ENCODE peak calls at places on chromosomes 13 and 19, in five cellular contexts. K, T, H, N and A are unnamed samples. For H3K36me3, the result is how much of the 10 kb centered on the place peaks cover.

GRCh38 chr19:34475026-34475974 is 6.3 kb upstream of the WTIP start:
- DNase-seq in N (no peak), H (no peak), K (no peak), T (peak), A (peak)

GRCh38 chr13:38921081-38921480 is 69.5 kb downstream of the STOML3 start:
- DNase-seq in N (no peak), K (no peak), H (no peak), T (no peak), A (no peak)

GRCh38 chr19:35959040-35959967 is 23.1 kb downstream of the LRFN3 start:
- DNase-seq in K (no peak), T (no peak), N (no peak), H (peak), A (no peak)

GRCh38 chr13:65085977-65086376 is 2144.2 kb downstream of the PCDH9 start:
- DNase-seq in N (no peak), H (no peak), T (no peak), K (no peak), A (no peak)

GRCh38 chr13:109836629-109837607 is 50.5 kb upstream of the IRS2 start:
- DNase-seq in H (peak), N (no peak), T (no peak), K (peak), A (no peak)

GRCh38 chr13:37295573-37295972 is 190.1 kb upstream of the CSNK1A1L start:
- DNase-seq in K (no peak), H (no peak), T (no peak), N (no peak), A (no peak)

GRCh38 chr13:111926501-111927180 is 140.3 kb upstream of the SOX1 start:
- DNase-seq in N (no peak), H (no peak), K (no peak), T (no peak), A (no peak)

GRCh38 chr13:100306444-100306999 is 217.6 kb downstream of the PCCA start:
- DNase-seq in T (no peak), K (no peak), H (no peak), N (no peak), A (no peak)

GRCh38 chr13:27643334-27644158 is 21.9 kb downstream of the POLR1D start:
- DNase-seq in T (no peak), K (no peak), N (no peak), H (no peak), A (no peak)

GRCh38 chr13:32737111-32737571 is 150.9 kb downstream of the PDS5B start:
- DNase-seq in H (no peak), N (no peak), T (peak), K (no peak), A (no peak)

GRCh38 chr13:110610955-110611595 is 4.3 kb upstream of the NAXD start:
- DNase-seq in H (no peak), T (no peak), N (no peak), K (no peak), A (no peak)

GRCh38 chr13:22871248-22871647 is 309.5 kb upstream of the SGCG start:
- DNase-seq in K (no peak), H (no peak), T (no peak), N (no peak), A (no peak)

GRCh38 chr13:50527612-50528509 is 315.6 kb downstream of the DLEU7 start:
- DNase-seq in H (no peak), K (no peak), N (no peak), T (no peak), A (no peak)

GRCh38 chr13:40164137-40164536 is 502.3 kb downstream of the FOXO1 start:
- DNase-seq in H (no peak), T (peak), N (no peak), K (no peak), A (no peak)

GRCh38 chr13:42615691-42616090 is 41.7 kb downstream of the TNFSF11 start:
- DNase-seq in T (no peak), H (no peak), K (no peak), N (no peak), A (no peak)

GRCh38 chr19:8251025-8251472 is 41.9 kb downstream of the CERS4 start:
- DNase-seq in H (peak), T (no peak), K (peak), N (no peak), A (no peak)

GRCh38 chr13:49584771-49585182 is 581 bp downstream of the RCBTB1 start:
- DNase-seq in K (no peak), T (peak), N (no peak), H (no peak), A (no peak)

GRCh38 chr13:41548031-41548430 is 90.7 kb downstream of the RGCC start:
- DNase-seq in H (no peak), T (no peak), N (no peak), K (peak), A (no peak)

GRCh38 chr19:8224394-8225145 is 15.4 kb downstream of the CERS4 start:
- DNase-seq in N (no peak), T (no peak), K (no peak), H (no peak), A (no peak)

GRCh38 chr13:112726018-112726767 is 36.4 kb downstream of the ATP11A start:
- DNase-seq in N (no peak), T (no peak), K (no peak), H (no peak), A (no peak)

GRCh38 chr13:47249296-47249695 is 352.4 kb upstream of the HTR2A start:
- DNase-seq in N (no peak), T (no peak), H (no peak), K (no peak), A (no peak)

GRCh38 chr13:109867766-109868165 is 81.4 kb upstream of the IRS2 start:
- DNase-seq in N (no peak), H (no peak), K (no peak), T (no peak), A (no peak)

GRCh38 chr13:111423168-111423785 is 102.8 kb downstream of the TEX29 start:
- DNase-seq in H (no peak), K (no peak), T (no peak), N (peak), A (no peak)

GRCh38 chr19:13020002-13020414 is 24.7 kb downstream of the NFIX start:
- DNase-seq in H (no peak), N (no peak), T (peak), K (no peak), A (no peak)

GRCh38 chr19:50020481-50020880 is 4.7 kb downstream of the VRK3 start:
- DNase-seq in N (no peak), H (no peak), T (peak), K (no peak), A (no peak)

GRCh38 chr19:54021932-54022331 is 30.5 kb downstream of the CACNG6 start:
- DNase-seq in H (no peak), K (no peak), N (no peak), T (no peak), A (no peak)

GRCh38 chr19:54013866-54014265 is 22.4 kb downstream of the CACNG6 start:
- DNase-seq in T (no peak), N (no peak), H (no peak), K (no peak), A (no peak)

GRCh38 chr19:54014920-54015560 is 23.6 kb downstream of the CACNG6 start:
- DNase-seq in N (no peak), H (no peak), T (no peak), K (no peak), A (no peak)

GRCh38 chr19:54021363-54021762 is 29.9 kb downstream of the CACNG6 start:
- DNase-seq in K (no peak), H (no peak), T (no peak), N (no peak), A (no peak)

DNA sequence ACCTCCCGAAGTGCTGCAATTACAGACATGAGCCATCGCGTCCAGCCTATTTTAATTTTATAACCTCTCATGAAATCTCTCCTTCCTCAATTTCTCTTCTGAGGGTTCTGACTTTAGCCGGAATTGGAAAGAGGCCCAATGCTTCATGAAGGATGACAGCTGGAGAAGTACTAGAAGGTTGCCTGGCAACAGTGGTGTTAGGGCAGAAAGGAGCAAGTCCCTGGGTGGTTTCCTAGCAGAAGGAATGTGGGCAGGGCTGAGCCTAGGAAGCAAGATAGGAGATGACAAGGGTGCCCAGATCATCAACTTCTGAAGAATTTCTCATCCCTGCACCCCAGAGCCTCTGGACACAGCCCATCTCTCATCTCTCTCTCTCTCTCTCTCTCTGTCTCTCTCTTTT is 25.8 kb downstream of the CACNG6 start:
- DNase-seq in K (no peak), T (no peak), N (no peak), H (no peak), A (no peak)
- TF ChIP-seq POLR2AphosphoS5 in K (no peak), T (no peak), N (no peak), H (no peak), A (no peak)

GRCh38 chr13:45506811-45507210 is 42.1 kb downstream of the COG3 start:
- DNase-seq in K (no peak), N (no peak), T (no peak), H (no peak), A (no peak)
- H3K36me3 ChIP-seq in K (half or more), N (under half), T (under half), H (under half), A (under half)

GRCh38 chr19:18919086-18919894 is at the start of the genes COPE and DDX49:
- DNase-seq in T (peak), K (peak), H (peak), N (peak), A (peak)
- TF ChIP-seq POLR2A in T (peak), K (peak), H (peak), N (peak), A (no peak)

GRCh38 chr19:2561895-2562294 is 86.0 kb downstream of the GADD45B start:
- DNase-seq in T (no peak), K (no peak), N (no peak), H (no peak), A (no peak)

GRCh38 chr19:2567996-2568395 is 92.1 kb downstream of the GADD45B start:
- DNase-seq in N (no peak), K (no peak), T (no peak), H (no peak), A (no peak)

GRCh38 chr19:2569596-2570465 is 93.9 kb downstream of the GADD45B start:
- DNase-seq in K (no peak), T (no peak), N (no peak), H (no peak), A (no peak)

DNA sequence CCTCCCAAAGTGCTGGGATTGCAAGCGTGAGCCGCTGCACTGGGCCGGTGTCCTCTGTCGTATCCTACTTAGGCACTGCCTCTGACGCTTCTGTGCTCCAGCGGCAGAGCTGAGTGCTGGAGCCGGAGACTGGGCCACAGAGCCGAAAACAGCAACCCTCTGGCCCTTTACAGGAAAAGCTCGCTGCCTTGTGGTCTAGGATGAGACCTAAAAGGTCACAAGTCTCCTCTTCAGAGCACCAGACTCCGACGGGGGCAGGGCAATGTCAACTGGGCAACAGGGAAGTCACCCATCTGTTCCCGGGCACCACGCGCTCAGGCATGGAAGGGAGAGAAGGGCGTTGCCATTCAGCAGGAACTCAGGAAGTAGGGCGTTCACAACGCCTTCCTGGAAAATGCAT is 91.7 kb downstream of the GADD45B start:
- DNase-seq in T (no peak), K (no peak), H (peak), N (no peak), A (no peak)
- TF ChIP-seq POLR2AphosphoS5 in T (no peak), K (peak), H (peak), N (no peak), A (peak)

GRCh38 chr19:16518483-16519229 is 22.5 kb downstream of the C19orf44 start:
- DNase-seq in K (no peak), T (peak), N (no peak), H (no peak), A (no peak)

GRCh38 chr19:16514383-16515019 is 18.3 kb downstream of the C19orf44 start:
- DNase-seq in H (no peak), T (no peak), K (no peak), N (no peak), A (no peak)

GRCh38 chr19:16518061-16518460 is 21.9 kb downstream of the C19orf44 start:
- DNase-seq in K (no peak), N (no peak), T (no peak), H (no peak), A (no peak)

GRCh38 chr19:16516923-16517610 is 20.9 kb downstream of the C19orf44 start:
- DNase-seq in N (no peak), T (no peak), H (no peak), K (no peak), A (no peak)

DNA sequence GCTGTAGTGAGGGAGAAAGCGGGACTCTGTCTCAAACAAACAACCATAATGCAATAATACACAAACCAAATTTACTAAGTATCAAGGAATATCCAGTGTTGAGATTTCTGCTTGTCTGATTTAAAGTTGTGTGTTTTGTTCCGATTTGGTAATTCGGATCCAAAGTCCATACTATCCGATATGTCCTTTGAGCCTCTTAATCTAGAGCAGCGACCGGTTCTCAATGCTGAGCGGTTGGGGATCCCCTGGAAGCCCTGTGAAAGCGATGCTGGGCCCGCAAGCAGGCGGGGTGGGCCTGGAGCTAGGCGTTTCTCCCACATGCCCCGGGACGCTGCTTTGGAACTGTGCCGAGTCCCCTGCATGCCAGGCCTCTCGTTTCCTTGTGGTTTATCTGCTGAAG is 20.2 kb downstream of the C19orf44 start:
- DNase-seq in N (no peak), T (no peak), K (no peak), H (no peak), A (no peak)
- H3K36me3 ChIP-seq in N (under half), T (under half), K (half or more), H (under half), A (half or more)

GRCh38 chr19:55189424-55189823 is 9.3 kb upstream of the SYT5 start:
- DNase-seq in T (peak), K (no peak), N (peak), H (peak), A (peak)
- TF ChIP-seq POLR2A in T (no peak), K (no peak), N (peak), H (no peak), A (no peak)

GRCh38 chr19:18607222-18608101 is 863 bp upstream of the CRLF1 start:
- DNase-seq in K (no peak), T (no peak), H (no peak), N (no peak), A (no peak)
- TF ChIP-seq POLR2AphosphoS5 in K (no peak), T (no peak), H (no peak), N (no peak), A (no peak)

DNA sequence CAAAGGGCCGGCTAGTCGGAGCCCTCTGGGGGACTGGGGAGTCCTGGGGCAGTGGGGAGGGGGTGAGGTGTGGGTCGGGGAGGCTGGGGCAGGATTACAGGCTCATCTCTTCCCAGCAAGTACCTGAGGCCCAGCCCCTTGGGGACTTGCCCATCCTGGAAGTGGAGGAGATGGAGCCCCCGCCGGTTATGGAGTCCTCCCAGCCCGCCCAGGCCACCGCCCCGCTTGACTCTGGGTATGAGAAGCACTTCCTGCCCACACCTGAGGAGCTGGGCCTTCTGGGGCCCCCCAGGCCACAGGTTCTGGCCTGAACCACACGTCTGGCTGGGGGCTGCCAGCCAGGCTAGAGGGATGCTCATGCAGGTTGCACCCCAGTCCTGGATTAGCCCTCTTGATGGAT is 9.9 kb downstream of the PALM3 start:
- DNase-seq in K (no peak), H (no peak), T (no peak), N (no peak), A (no peak)
- H3K36me3 ChIP-seq in K (under half), H (under half), T (under half), N (under half), A (under half)

GRCh38 chr19:30752876-30753275 is 380.7 kb downstream of the ZNF536 start:
- DNase-seq in T (no peak), K (peak), H (no peak), N (no peak), A (peak)
- TF ChIP-seq POLR2A in T (no peak), K (no peak), H (no peak), N (no peak), A (no peak)